ENCODE peak calls at places on chromosome 4, in six cellular contexts. One of them, this sample, is unnamed.
A peak's percentile ranks its signal among the peaks of the same experiment; 100 is the strongest.

GRCh38 chr4:53706422-53707032 is 115.2 kb upstream of the LNX1 start:
- DNase-seq in dorsolateral prefrontal cortex: no peak
- DNase-seq in heart right ventricle: no peak
- DNase-seq in astrocyte of the cerebellum: peak; percentile 55
- DNase-seq in fibroblast of lung: peak; percentile 83
- DNase-seq in astrocyte: peak; percentile 45
- DNase-seq in this sample: peak; percentile 47

GRCh38 chr4:135277116-135277979 is 1075.8 kb upstream of the PABPC4L start:
- DNase-seq in astrocyte of the cerebellum: peak; percentile 75
- DNase-seq in dorsolateral prefrontal cortex: no peak
- DNase-seq in fibroblast of lung: peak; percentile 47
- DNase-seq in heart right ventricle: no peak
- DNase-seq in astrocyte: peak; percentile 92
- DNase-seq in this sample: peak; percentile 61

GRCh38 chr4:15238720-15239119 is 189.1 kb upstream of the C1QTNF7 start:
- DNase-seq in dorsolateral prefrontal cortex: no peak
- DNase-seq in heart right ventricle: no peak
- DNase-seq in fibroblast of lung: peak; percentile 70
- DNase-seq in astrocyte of the cerebellum: no peak
- DNase-seq in astrocyte: no peak
- DNase-seq in this sample: peak; percentile 62

GRCh38 chr4:6576932-6577331 is 1.9 kb downstream of the MAN2B2 start:
- DNase-seq in astrocyte of the cerebellum: no peak
- DNase-seq in astrocyte: no peak
- DNase-seq in heart right ventricle: no peak
- DNase-seq in dorsolateral prefrontal cortex: no peak
- DNase-seq in fibroblast of lung: no peak
- DNase-seq in this sample: no peak

GRCh38 chr4:15956179-15956850 is 6.7 kb downstream of the FGFBP2 start:
- DNase-seq in astrocyte: peak; percentile 23
- DNase-seq in astrocyte of the cerebellum: peak; percentile 20
- DNase-seq in fibroblast of lung: peak; percentile 59
- DNase-seq in heart right ventricle: peak; percentile 66
- DNase-seq in dorsolateral prefrontal cortex: peak; percentile 56
- DNase-seq in this sample: peak; percentile 72

GRCh38 chr4:52931238-52931637 is 69.1 kb downstream of the RASL11B start:
- DNase-seq in astrocyte of the cerebellum: no peak
- DNase-seq in dorsolateral prefrontal cortex: no peak
- DNase-seq in heart right ventricle: no peak
- DNase-seq in astrocyte: no peak
- DNase-seq in fibroblast of lung: no peak
- DNase-seq in this sample: no peak

GRCh38 chr4:10809905-10810304 is 125.3 kb upstream of the CLNK start:
- DNase-seq in astrocyte: peak; percentile 43
- DNase-seq in fibroblast of lung: no peak
- DNase-seq in astrocyte of the cerebellum: peak; percentile 18
- DNase-seq in heart right ventricle: no peak
- DNase-seq in dorsolateral prefrontal cortex: no peak
- DNase-seq in this sample: no peak

GRCh38 chr4:184444953-184445309 is 29.4 kb downstream of the IRF2 start:
- DNase-seq in astrocyte of the cerebellum: no peak
- DNase-seq in heart right ventricle: no peak
- DNase-seq in fibroblast of lung: no peak
- DNase-seq in astrocyte: no peak
- DNase-seq in dorsolateral prefrontal cortex: no peak
- DNase-seq in this sample: no peak

GRCh38 chr4:83535520-83535944 is 376 bp upstream of the GPAT3 start:
- DNase-seq in fibroblast of lung: peak; percentile 75
- DNase-seq in heart right ventricle: peak; percentile 36
- DNase-seq in astrocyte of the cerebellum: peak; percentile 63
- DNase-seq in dorsolateral prefrontal cortex: peak; percentile 46
- DNase-seq in astrocyte: peak; percentile 71
- DNase-seq in this sample: peak; percentile 50

GRCh38 chr4:178316211-178316610 is 874.0 kb upstream of the AGA start:
- DNase-seq in astrocyte: no peak
- DNase-seq in fibroblast of lung: no peak
- DNase-seq in heart right ventricle: no peak
- DNase-seq in astrocyte of the cerebellum: no peak
- DNase-seq in dorsolateral prefrontal cortex: no peak
- DNase-seq in this sample: no peak

GRCh38 chr4:98352940-98353339 is 91.8 kb downstream of the RAP1GDS1 start:
- DNase-seq in fibroblast of lung: no peak
- DNase-seq in astrocyte: no peak
- DNase-seq in heart right ventricle: no peak
- DNase-seq in astrocyte of the cerebellum: no peak
- DNase-seq in dorsolateral prefrontal cortex: no peak
- DNase-seq in this sample: no peak

GRCh38 chr4:15936495-15936894 is 2.0 kb downstream of the FGFBP1 start:
- DNase-seq in heart right ventricle: no peak
- DNase-seq in fibroblast of lung: no peak
- DNase-seq in dorsolateral prefrontal cortex: no peak
- DNase-seq in astrocyte: no peak
- DNase-seq in astrocyte of the cerebellum: no peak
- DNase-seq in this sample: no peak

GRCh38 chr4:8283631-8284121 is 14.1 kb downstream of the HTRA3 start:
- DNase-seq in astrocyte: no peak
- DNase-seq in astrocyte of the cerebellum: no peak
- DNase-seq in dorsolateral prefrontal cortex: no peak
- DNase-seq in fibroblast of lung: no peak
- DNase-seq in heart right ventricle: peak; percentile 42
- DNase-seq in this sample: no peak

GRCh38 chr4:66164869-66165268 is 494.6 kb upstream of the EPHA5 start:
- DNase-seq in astrocyte of the cerebellum: no peak
- DNase-seq in astrocyte: no peak
- DNase-seq in dorsolateral prefrontal cortex: no peak
- DNase-seq in fibroblast of lung: no peak
- DNase-seq in heart right ventricle: no peak
- DNase-seq in this sample: no peak

DNA sequence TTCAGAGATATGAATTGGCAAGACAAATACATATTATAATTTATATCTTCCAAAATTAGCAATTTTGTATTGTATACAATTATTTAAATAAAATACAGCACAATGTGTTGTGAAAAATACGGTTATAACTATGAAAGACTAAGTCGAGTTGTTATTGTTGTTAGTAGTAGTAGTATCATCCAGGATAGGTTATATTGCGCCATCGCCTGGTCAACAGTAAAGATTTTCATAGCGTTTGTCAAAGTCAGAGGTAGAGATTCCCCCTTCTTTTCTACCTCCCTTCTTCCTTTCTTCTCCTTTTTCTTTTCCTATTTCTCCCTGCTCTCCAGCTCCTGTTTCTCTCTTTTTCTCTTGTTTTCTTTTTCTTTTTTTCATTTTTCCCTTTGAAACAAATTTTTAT is 499.1 kb upstream of the EPHA5 start:
- DNase-seq in heart right ventricle: no peak
- DNase-seq in dorsolateral prefrontal cortex: no peak
- DNase-seq in fibroblast of lung: no peak
- DNase-seq in astrocyte of the cerebellum: peak; percentile 24
- DNase-seq in astrocyte: peak; percentile 2
- DNase-seq in this sample: peak; percentile 29
- TF ChIP-seq CTCF in heart right ventricle: no peak
- TF ChIP-seq CTCF in dorsolateral prefrontal cortex: no peak
- TF ChIP-seq CTCF in fibroblast of lung: no peak
- TF ChIP-seq CTCF in astrocyte of the cerebellum: peak; percentile 19
- TF ChIP-seq CTCF in astrocyte: no peak
- TF ChIP-seq CTCF in this sample: peak; percentile 38

GRCh38 chr4:81723044-81723884 is 251.6 kb upstream of the RASGEF1B start:
- DNase-seq in fibroblast of lung: no peak
- DNase-seq in astrocyte: no peak
- DNase-seq in heart right ventricle: no peak
- DNase-seq in astrocyte of the cerebellum: no peak
- DNase-seq in dorsolateral prefrontal cortex: no peak
- DNase-seq in this sample: no peak

GRCh38 chr4:81724925-81725329 is 253.2 kb upstream of the RASGEF1B start:
- DNase-seq in astrocyte: no peak
- DNase-seq in astrocyte of the cerebellum: no peak
- DNase-seq in fibroblast of lung: peak; percentile 2
- DNase-seq in dorsolateral prefrontal cortex: peak; percentile 68
- DNase-seq in heart right ventricle: peak; percentile 15
- DNase-seq in this sample: peak; percentile 39

GRCh38 chr4:81723927-81724587 is 252.3 kb upstream of the RASGEF1B start:
- DNase-seq in fibroblast of lung: peak; percentile 12
- DNase-seq in astrocyte of the cerebellum: peak; percentile 2
- DNase-seq in dorsolateral prefrontal cortex: no peak
- DNase-seq in astrocyte: no peak
- DNase-seq in heart right ventricle: no peak
- DNase-seq in this sample: peak; percentile 1

DNA sequence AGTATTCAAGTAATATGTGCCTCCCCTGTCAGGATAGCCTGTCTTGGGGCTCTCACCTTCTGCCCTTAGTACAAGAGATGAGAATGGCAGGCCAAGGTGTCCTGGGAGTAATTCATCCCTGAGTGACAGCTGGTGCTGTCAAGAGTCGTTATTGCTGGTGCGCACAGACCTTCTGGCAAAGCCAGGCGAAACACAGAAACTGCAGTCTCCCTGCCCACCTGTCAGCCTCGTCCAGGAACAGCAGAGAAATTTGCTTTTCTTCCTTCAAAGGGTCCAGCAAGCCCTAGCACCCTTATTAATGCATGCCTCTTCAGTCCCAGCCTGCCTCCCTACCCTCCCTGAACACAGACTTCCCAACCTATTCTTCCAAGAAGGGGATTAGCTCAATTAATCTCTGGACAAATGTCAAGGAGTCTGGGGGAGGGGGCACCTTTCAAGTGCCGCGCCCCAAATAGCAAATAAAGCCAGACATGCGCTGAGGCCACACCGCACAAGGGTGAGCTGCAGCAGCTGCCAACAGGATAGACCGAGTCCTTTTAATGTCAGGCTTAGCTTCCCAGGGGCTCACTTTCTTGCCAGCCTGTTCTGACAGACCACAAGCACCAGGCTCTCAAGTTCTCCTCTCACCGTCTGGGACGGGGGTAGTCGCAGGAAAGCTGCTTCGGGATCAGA is 250.7 kb upstream of the RASGEF1B start:
- DNase-seq in astrocyte of the cerebellum: no peak
- DNase-seq in heart right ventricle: no peak
- DNase-seq in dorsolateral prefrontal cortex: no peak
- DNase-seq in astrocyte: no peak
- DNase-seq in fibroblast of lung: no peak
- DNase-seq in this sample: no peak
- H3K4me3 ChIP-seq in astrocyte of the cerebellum: no peak overlapping the region
- H3K4me3 ChIP-seq in heart right ventricle: no peak overlapping the region
- H3K4me3 ChIP-seq in dorsolateral prefrontal cortex: no peak overlapping the region
- H3K4me3 ChIP-seq in astrocyte: no peak overlapping the region
- H3K4me3 ChIP-seq in fibroblast of lung: no peak overlapping the region
- H3K4me3 ChIP-seq in this sample: no peak overlapping the region

DNA sequence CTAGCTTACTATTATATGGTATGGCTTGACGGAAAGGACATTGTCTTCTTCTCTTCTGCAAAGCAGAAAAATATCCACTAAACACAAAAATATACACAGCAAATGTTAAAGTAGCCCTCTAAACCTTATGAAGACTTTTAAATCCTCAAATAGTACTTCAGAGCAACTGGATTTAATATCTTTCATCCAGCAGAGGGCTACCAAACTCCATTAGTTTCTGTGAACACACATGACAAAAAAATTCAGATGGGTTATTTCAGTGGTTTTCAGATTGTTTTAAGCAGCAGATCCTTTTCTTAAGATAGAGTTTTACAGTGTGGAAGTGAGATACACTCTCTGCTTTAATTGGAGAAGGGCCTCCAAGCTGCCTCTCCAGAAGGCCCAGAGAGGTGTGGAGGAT is 56.6 kb downstream of the ANK2 start:
- DNase-seq in fibroblast of lung: peak; percentile 77
- DNase-seq in dorsolateral prefrontal cortex: no peak
- DNase-seq in heart right ventricle: no peak
- DNase-seq in astrocyte of the cerebellum: peak; percentile 37
- DNase-seq in astrocyte: peak; percentile 23
- DNase-seq in this sample: peak; percentile 22
- TF ChIP-seq CTCF in fibroblast of lung: peak; percentile 35
- TF ChIP-seq CTCF in dorsolateral prefrontal cortex: peak; percentile 50
- TF ChIP-seq CTCF in heart right ventricle: peak; percentile 40
- TF ChIP-seq CTCF in astrocyte of the cerebellum: peak; percentile 29
- TF ChIP-seq CTCF in astrocyte: peak; percentile 48
- TF ChIP-seq CTCF in this sample: peak; percentile 32

DNA sequence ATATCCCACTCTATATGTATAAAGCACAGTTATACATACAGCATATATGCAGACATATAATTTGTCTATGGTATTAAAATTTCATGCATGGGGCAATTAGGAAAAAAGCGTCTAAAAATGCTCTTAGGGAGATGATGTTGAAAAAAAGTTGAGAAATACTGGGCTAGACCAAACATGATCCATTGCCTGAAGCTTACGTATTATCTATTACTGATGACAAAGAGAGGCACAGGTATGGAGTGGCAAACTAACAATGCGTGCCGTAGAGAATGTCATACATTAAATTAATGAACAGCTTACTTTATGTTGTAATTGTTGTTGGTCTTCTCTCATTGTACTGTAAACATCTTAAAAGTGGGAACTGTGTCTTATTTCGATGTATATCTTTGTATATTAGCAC is 13.9 kb downstream of the RHOH start:
- DNase-seq in astrocyte: no peak
- DNase-seq in heart right ventricle: no peak
- DNase-seq in dorsolateral prefrontal cortex: no peak
- DNase-seq in astrocyte of the cerebellum: no peak
- DNase-seq in fibroblast of lung: no peak
- DNase-seq in this sample: no peak
- H3K4me3 ChIP-seq in astrocyte: no peak overlapping the region
- H3K4me3 ChIP-seq in heart right ventricle: no peak overlapping the region
- H3K4me3 ChIP-seq in dorsolateral prefrontal cortex: no peak overlapping the region
- H3K4me3 ChIP-seq in astrocyte of the cerebellum: no peak overlapping the region
- H3K4me3 ChIP-seq in fibroblast of lung: no peak overlapping the region
- H3K4me3 ChIP-seq in this sample: no peak overlapping the region

This sample was measured in brain microvascular endothelial cell.